ENCODE peak calls at places on chromosomes 12 and 14, in four cellular contexts. N is colonic mucosa, F is mesenchymal stem cell, Y is A549. W is an unnamed sample.

GRCh38 chr14:78637903-78638302 is 467.7 kb downstream of the NRXN3 start:
- DNase-seq in N (no peak), Y (no peak), F (no peak), W (no peak)

GRCh38 chr12:110111476-110112334 is 12.5 kb upstream of the IFT81 start:
- DNase-seq in Y (peak; percentile 73), F (no peak), N (no peak), W (no peak)

GRCh38 chr12:104152691-104153241 is 14.8 kb upstream of the NFYB start:
- DNase-seq in Y (no peak), N (no peak), F (no peak), W (no peak)

GRCh38 chr12:754871-755562 is 2.6 kb downstream of the WNK1 start:
- DNase-seq in N (no peak), Y (peak; percentile 77), F (peak; percentile 87), W (peak; percentile 34)

GRCh38 chr14:56331815-56332214 is 213.6 kb downstream of the PELI2 start:
- DNase-seq in N (no peak), F (no peak), Y (no peak), W (no peak)

GRCh38 chr12:31647106-31647505 is 12.4 kb upstream of the ETFBKMT start:
- DNase-seq in N (no peak), Y (no peak), F (peak; percentile 61), W (peak; percentile 38)

GRCh38 chr12:122788387-122788786 is 14.0 kb downstream of the CCDC62 start:
- DNase-seq in F (no peak), Y (no peak), N (no peak), W (no peak)

GRCh38 chr12:11486623-11487444 is 91.5 kb upstream of the PRB2 start:
- DNase-seq in F (peak; percentile 86), N (peak; percentile 79), Y (peak; percentile 90), W (peak; percentile 28)

GRCh38 chr12:46839964-46840363 is 14.2 kb upstream of the SLC38A4 start:
- DNase-seq in N (no peak), Y (no peak), F (no peak), W (peak; percentile 21)

GRCh38 chr14:34111933-34112332 is 161.1 kb upstream of the EGLN3 start:
- DNase-seq in F (no peak), Y (peak; percentile 12), N (no peak), W (no peak)

GRCh38 chr12:130780880-130781575 is 58.0 kb downstream of the STX2 start:
- DNase-seq in Y (no peak), F (no peak), N (no peak), W (no peak)

GRCh38 chr14:97602438-97603117 is 805.4 kb downstream of the VRK1 start:
- DNase-seq in F (no peak), N (no peak), Y (no peak), W (no peak)

GRCh38 chr14:99420711-99421110 is 59.9 kb downstream of the SETD3 start:
- DNase-seq in F (no peak), Y (no peak), N (peak; percentile 77), W (no peak)

GRCh38 chr12:71240941-71241340 is 83.1 kb upstream of the TSPAN8 start:
- DNase-seq in N (no peak), Y (no peak), F (no peak), W (no peak)

GRCh38 chr12:131783915-131784541 is 44.2 kb upstream of the MMP17 start:
- DNase-seq in Y (peak; percentile 75), N (no peak), F (peak; percentile 87), W (peak; percentile 82)

GRCh38 chr12:12810507-12811143 is 2.5 kb upstream of the DDX47 start:
- DNase-seq in Y (no peak), F (no peak), N (no peak), W (no peak)

GRCh38 chr14:97361181-97361580 is 564.0 kb downstream of the VRK1 start:
- DNase-seq in F (no peak), N (no peak), Y (no peak), W (no peak)

GRCh38 chr12:26106347-26106746 is 18.5 kb downstream of the BHLHE41 start:
- DNase-seq in Y (no peak), N (no peak), F (no peak), W (no peak)

GRCh38 chr14:77023001-77023996 is 5.2 kb downstream of the IRF2BPL start:
- DNase-seq in F (peak; percentile 62), Y (peak; percentile 75), N (peak; percentile 83), W (no peak)

GRCh38 chr12:24705741-24706358 is 243.1 kb downstream of the BCAT1 start:
- DNase-seq in N (no peak), Y (no peak), F (no peak), W (no peak)

GRCh38 chr12:46357438-46358324 is 14.9 kb downstream of the SLC38A2 start:
- DNase-seq in F (peak; percentile 85), N (no peak), Y (peak; percentile 72), W (peak; percentile 98)

GRCh38 chr14:54877015-54877702 is 25.5 kb downstream of the GCH1 start:
- DNase-seq in F (no peak), N (no peak), Y (no peak), W (no peak)

GRCh38 chr12:694734-695503 is 31.7 kb upstream of the NINJ2 start:
- DNase-seq in F (peak; percentile 7), Y (no peak), N (no peak), W (no peak)

GRCh38 chr12:84912191-84913142 is at the start of gene SLC6A15:
- DNase-seq in F (peak; percentile 92), Y (peak; percentile 85), N (no peak), W (peak; percentile 85)

GRCh38 chr12:95533985-95534384 is 17.3 kb downstream of the USP44 start:
- DNase-seq in F (no peak), Y (no peak), N (no peak), W (no peak)

GRCh38 chr12:53097207-53097563 is 282 bp upstream of the IGFBP6 start:
- DNase-seq in F (peak; percentile 32), N (no peak), Y (no peak), W (no peak)

GRCh38 chr12:58346032-58346632 is 404.8 kb downstream of the ATP23 start:
- DNase-seq in N (no peak), F (peak; percentile 60), Y (peak; percentile 46), W (no peak)

GRCh38 chr12:32545413-32545970 is 133.6 kb upstream of the DNM1L start:
- DNase-seq in Y (no peak), F (no peak), N (no peak), W (no peak)

GRCh38 chr14:39376671-39377403 is 55.4 kb downstream of the FBXO33 start:
- DNase-seq in N (no peak), Y (peak; percentile 48), F (peak; percentile 65), W (no peak)

GRCh38 chr14:65164068-65164824 is 61.9 kb upstream of the MAX start:
- DNase-seq in F (peak; percentile 58), N (peak; percentile 34), Y (peak; percentile 56), W (peak; percentile 26)

GRCh38 chr12:1927751-1928351 is 9.4 kb upstream of the CACNA2D4 start:
- DNase-seq in Y (no peak), N (peak; percentile 15), F (no peak), W (no peak)

GRCh38 chr12:19915392-19916192 is 452.7 kb upstream of the PDE3A start:
- DNase-seq in F (peak; percentile 68), Y (peak; percentile 60), N (no peak), W (no peak)

GRCh38 chr14:100816286-100816949 is 9.5 kb upstream of the MEG3 start:
- DNase-seq in N (no peak), F (no peak), Y (no peak), W (no peak)

GRCh38 chr12:6222009-6222702 is 22.0 kb downstream of the CD9 start:
- DNase-seq in N (peak; percentile 45), Y (no peak), F (peak; percentile 64), W (no peak)

GRCh38 chr12:112988224-112988623 is 9.9 kb downstream of the OAS2 start:
- DNase-seq in F (no peak), N (no peak), Y (no peak), W (no peak)

GRCh38 chr12:72677187-72677586 is 405.0 kb downstream of the TRHDE start:
- DNase-seq in N (no peak), F (peak; percentile 2), Y (no peak), W (no peak)

GRCh38 chr14:87690076-87690661 is 302.8 kb downstream of the GALC start:
- DNase-seq in Y (no peak), F (no peak), N (no peak), W (no peak)

DNA sequence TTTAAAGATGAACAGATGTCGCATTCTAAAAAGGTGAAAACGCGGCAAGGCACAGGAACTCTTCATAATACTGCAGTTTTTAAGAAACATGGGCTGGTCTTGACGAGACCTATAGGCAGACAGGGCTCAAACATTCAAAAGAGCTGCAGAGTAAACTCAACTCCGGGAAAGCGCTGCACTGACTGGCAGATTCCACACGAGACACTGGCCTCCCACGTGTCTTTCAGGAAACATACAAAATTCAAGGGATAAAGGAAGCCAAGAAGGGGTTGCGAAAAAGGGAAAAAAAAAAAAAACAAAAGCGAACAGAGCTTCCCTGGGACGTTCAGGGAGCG is 614 bp upstream of the ARF6 start:
- DNase-seq in Y (peak; percentile 91), N (peak; percentile 74), F (peak; percentile 83), W (no peak)
- H3K27ac ChIP-seq in Y (peak overlapping the region; percentile 98), N (peak overlapping the region; percentile 100), F (peak overlapping the region; percentile 98), W (peak overlapping the region; percentile 97)

GRCh38 chr14:68520637-68521556 is 272.0 kb downstream of the ZFP36L1 start:
- DNase-seq in N (no peak), Y (peak; percentile 62), F (no peak), W (peak; percentile 98)
- H3K4me1 ChIP-seq in N (peaks cover 4% of the 10 kb centered on the region), Y (peaks cover 29% of the 10 kb centered on the region), F (peaks cover 13% of the 10 kb centered on the region), W (peaks cover 34% of the 10 kb centered on the region)

GRCh38 chr12:91836264-91836663 is 309.4 kb downstream of the BTG1 start:
- DNase-seq in N (no peak), Y (no peak), F (no peak), W (no peak)

GRCh38 chr12:91836696-91837095 is 308.9 kb downstream of the BTG1 start:
- DNase-seq in F (no peak), Y (no peak), N (no peak), W (no peak)

GRCh38 chr12:91835693-91836092 is 310.0 kb downstream of the BTG1 start:
- DNase-seq in N (no peak), Y (no peak), F (no peak), W (no peak)

GRCh38 chr12:91833780-91834359 is 311.8 kb downstream of the BTG1 start:
- DNase-seq in N (no peak), Y (no peak), F (no peak), W (no peak)
- H3K27ac ChIP-seq in N (no peak overlapping the region), Y (no peak overlapping the region), F (no peak overlapping the region), W (no peak overlapping the region)

GRCh38 chr12:114684098-114684869 is at the start of gene TBX3:
- DNase-seq in Y (peak; percentile 100), F (peak; percentile 100), N (peak; percentile 93), W (peak; percentile 100)
- H3K4me1 ChIP-seq in Y (peaks cover 15% of the 10 kb centered on the region), F (peaks cover 18% of the 10 kb centered on the region), N (no peaks in the 10 kb centered on the region), W (no peaks in the 10 kb centered on the region)

DNA sequence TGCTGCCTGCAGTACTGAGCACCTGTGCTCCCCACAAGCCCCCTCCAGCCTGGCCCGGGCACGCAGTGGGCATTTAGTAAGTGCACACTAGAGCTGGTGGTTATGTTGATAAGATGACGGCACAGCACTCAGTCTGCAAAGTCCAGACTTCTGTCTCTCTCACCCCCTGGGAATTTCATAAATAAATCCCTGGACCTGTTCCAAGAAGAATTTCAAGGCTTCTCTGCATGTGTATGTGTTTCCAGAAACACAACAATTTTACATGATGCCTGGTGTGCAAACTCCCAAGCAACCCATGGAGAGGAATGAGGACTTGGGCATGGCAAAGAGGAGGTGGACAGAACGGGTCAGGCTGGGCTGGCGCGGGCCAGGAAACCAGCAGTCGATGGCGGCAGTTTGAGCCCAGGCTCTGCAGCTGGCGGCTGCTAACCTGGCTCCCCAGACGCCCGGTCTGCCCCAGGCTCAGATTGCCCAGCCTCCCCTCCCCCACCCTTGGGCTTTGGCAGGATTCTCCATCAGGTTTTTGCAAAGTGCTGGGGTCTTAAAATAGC is 10.4 kb upstream of the ACVR1B start:
- DNase-seq in Y (no peak), F (peak; percentile 72), N (no peak), W (peak; percentile 53)
- H3K27ac ChIP-seq in Y (no peak overlapping the region), F (no peak overlapping the region), N (no peak overlapping the region), W (no peak overlapping the region)